ENCODE peak calls at places on chromosome 10, in eight cellular contexts. One of them, this sample, is unnamed.

GRCh38 chr10:112115781-112116385 is 67.7 kb downstream of the GPAM start:
- DNase-seq in lower leg skin: no peak
- DNase-seq in astrocyte of the spinal cord: no peak
- DNase-seq in GM13977: peak
- DNase-seq in AG10803: peak
- DNase-seq in brain microvascular endothelial cell: peak
- DNase-seq in BE2C: peak
- DNase-seq in endothelial cell: peak
- DNase-seq in this sample: peak

GRCh38 chr10:84156768-84157167 is 16.8 kb upstream of the GPR15LG start:
- DNase-seq in AG10803: peak
- DNase-seq in lower leg skin: no peak
- DNase-seq in astrocyte of the spinal cord: no peak
- DNase-seq in GM13977: no peak
- DNase-seq in BE2C: peak
- DNase-seq in endothelial cell: no peak
- DNase-seq in brain microvascular endothelial cell: no peak
- DNase-seq in this sample: peak

GRCh38 chr10:12915637-12916168 is 85.8 kb downstream of the CCDC3 start:
- DNase-seq in AG10803: no peak
- DNase-seq in endothelial cell: no peak
- DNase-seq in lower leg skin: no peak
- DNase-seq in astrocyte of the spinal cord: no peak
- DNase-seq in brain microvascular endothelial cell: no peak
- DNase-seq in BE2C: no peak
- DNase-seq in GM13977: no peak
- DNase-seq in this sample: no peak

GRCh38 chr10:19654576-19654975 is 161.7 kb upstream of the PLXDC2 start:
- DNase-seq in endothelial cell: no peak
- DNase-seq in lower leg skin: no peak
- DNase-seq in GM13977: no peak
- DNase-seq in astrocyte of the spinal cord: peak
- DNase-seq in brain microvascular endothelial cell: peak
- DNase-seq in BE2C: no peak
- DNase-seq in AG10803: peak
- DNase-seq in this sample: peak

GRCh38 chr10:21860718-21861117 is 142.8 kb downstream of the DNAJC1 start:
- DNase-seq in AG10803: peak
- DNase-seq in lower leg skin: no peak
- DNase-seq in GM13977: no peak
- DNase-seq in astrocyte of the spinal cord: peak
- DNase-seq in endothelial cell: no peak
- DNase-seq in brain microvascular endothelial cell: no peak
- DNase-seq in BE2C: no peak
- DNase-seq in this sample: peak

GRCh38 chr10:75599875-75600648 is 168.6 kb downstream of the LRMDA start:
- DNase-seq in BE2C: no peak
- DNase-seq in AG10803: no peak
- DNase-seq in GM13977: no peak
- DNase-seq in endothelial cell: no peak
- DNase-seq in brain microvascular endothelial cell: no peak
- DNase-seq in astrocyte of the spinal cord: no peak
- DNase-seq in lower leg skin: no peak
- DNase-seq in this sample: no peak

GRCh38 chr10:19917756-19918478 is 101.7 kb downstream of the PLXDC2 start:
- DNase-seq in BE2C: no peak
- DNase-seq in astrocyte of the spinal cord: peak
- DNase-seq in GM13977: no peak
- DNase-seq in brain microvascular endothelial cell: no peak
- DNase-seq in AG10803: no peak
- DNase-seq in lower leg skin: no peak
- DNase-seq in endothelial cell: no peak
- DNase-seq in this sample: no peak

GRCh38 chr10:116783011-116783655 is 40.8 kb upstream of the HSPA12A start:
- DNase-seq in astrocyte of the spinal cord: no peak
- DNase-seq in lower leg skin: no peak
- DNase-seq in brain microvascular endothelial cell: no peak
- DNase-seq in endothelial cell: no peak
- DNase-seq in AG10803: peak
- DNase-seq in BE2C: no peak
- DNase-seq in GM13977: no peak
- DNase-seq in this sample: peak

GRCh38 chr10:109956454-109957091 is 33.3 kb upstream of the XPNPEP1 start:
- DNase-seq in BE2C: peak
- DNase-seq in GM13977: peak
- DNase-seq in astrocyte of the spinal cord: peak
- DNase-seq in brain microvascular endothelial cell: peak
- DNase-seq in AG10803: peak
- DNase-seq in lower leg skin: no peak
- DNase-seq in endothelial cell: peak
- DNase-seq in this sample: peak

GRCh38 chr10:76523215-76523614 is 1091.8 kb downstream of the LRMDA start:
- DNase-seq in GM13977: no peak
- DNase-seq in lower leg skin: no peak
- DNase-seq in brain microvascular endothelial cell: no peak
- DNase-seq in astrocyte of the spinal cord: no peak
- DNase-seq in BE2C: no peak
- DNase-seq in endothelial cell: no peak
- DNase-seq in AG10803: no peak
- DNase-seq in this sample: peak

GRCh38 chr10:96292971-96293909 is 11.0 kb upstream of the DNTT start:
- DNase-seq in astrocyte of the spinal cord: peak
- DNase-seq in endothelial cell: peak
- DNase-seq in brain microvascular endothelial cell: peak
- DNase-seq in lower leg skin: no peak
- DNase-seq in GM13977: peak
- DNase-seq in BE2C: no peak
- DNase-seq in AG10803: peak
- DNase-seq in this sample: peak

GRCh38 chr10:34290412-34291082 is 524.5 kb downstream of the PARD3 start:
- DNase-seq in GM13977: no peak
- DNase-seq in endothelial cell: no peak
- DNase-seq in astrocyte of the spinal cord: peak
- DNase-seq in AG10803: peak
- DNase-seq in lower leg skin: peak
- DNase-seq in BE2C: no peak
- DNase-seq in brain microvascular endothelial cell: peak
- DNase-seq in this sample: peak

GRCh38 chr10:132186488-132187413 is at the start of gene DPYSL4:
- DNase-seq in AG10803: peak
- DNase-seq in endothelial cell: no peak
- DNase-seq in BE2C: no peak
- DNase-seq in GM13977: peak
- DNase-seq in lower leg skin: no peak
- DNase-seq in brain microvascular endothelial cell: no peak
- DNase-seq in astrocyte of the spinal cord: no peak
- DNase-seq in this sample: peak

GRCh38 chr10:132187421-132188138 is 832 bp downstream of the DPYSL4 start:
- DNase-seq in AG10803: no peak
- DNase-seq in GM13977: no peak
- DNase-seq in lower leg skin: no peak
- DNase-seq in brain microvascular endothelial cell: no peak
- DNase-seq in astrocyte of the spinal cord: no peak
- DNase-seq in BE2C: no peak
- DNase-seq in endothelial cell: peak
- DNase-seq in this sample: no peak

GRCh38 chr10:132189016-132189415 is 2.3 kb downstream of the DPYSL4 start:
- DNase-seq in AG10803: no peak
- DNase-seq in BE2C: no peak
- DNase-seq in lower leg skin: no peak
- DNase-seq in endothelial cell: no peak
- DNase-seq in astrocyte of the spinal cord: no peak
- DNase-seq in GM13977: no peak
- DNase-seq in brain microvascular endothelial cell: no peak
- DNase-seq in this sample: no peak

GRCh38 chr10:132189810-132190422 is 3.2 kb downstream of the DPYSL4 start:
- DNase-seq in brain microvascular endothelial cell: no peak
- DNase-seq in endothelial cell: no peak
- DNase-seq in astrocyte of the spinal cord: no peak
- DNase-seq in AG10803: no peak
- DNase-seq in BE2C: peak
- DNase-seq in lower leg skin: no peak
- DNase-seq in GM13977: no peak
- DNase-seq in this sample: no peak

GRCh38 chr10:132188331-132188730 is 1.6 kb downstream of the DPYSL4 start:
- DNase-seq in brain microvascular endothelial cell: no peak
- DNase-seq in endothelial cell: no peak
- DNase-seq in GM13977: no peak
- DNase-seq in BE2C: no peak
- DNase-seq in astrocyte of the spinal cord: no peak
- DNase-seq in AG10803: no peak
- DNase-seq in lower leg skin: no peak
- DNase-seq in this sample: no peak
- TF ChIP-seq CTCF in brain microvascular endothelial cell: no peak
- TF ChIP-seq CTCF in endothelial cell: no peak
- TF ChIP-seq CTCF in GM13977: no peak
- TF ChIP-seq CTCF in BE2C: no peak
- TF ChIP-seq CTCF in astrocyte of the spinal cord: no peak
- TF ChIP-seq CTCF in AG10803: no peak
- TF ChIP-seq CTCF in lower leg skin: no peak
- TF ChIP-seq CTCF in this sample: no peak

GRCh38 chr10:132001238-132001977 is 19.7 kb upstream of the BNIP3 start:
- DNase-seq in lower leg skin: no peak
- DNase-seq in endothelial cell: no peak
- DNase-seq in BE2C: peak
- DNase-seq in astrocyte of the spinal cord: peak
- DNase-seq in brain microvascular endothelial cell: no peak
- DNase-seq in GM13977: no peak
- DNase-seq in AG10803: peak
- DNase-seq in this sample: peak
- TF ChIP-seq CTCF in lower leg skin: no peak
- TF ChIP-seq CTCF in endothelial cell: no peak
- TF ChIP-seq CTCF in BE2C: peak
- TF ChIP-seq CTCF in astrocyte of the spinal cord: no peak
- TF ChIP-seq CTCF in brain microvascular endothelial cell: no peak
- TF ChIP-seq CTCF in GM13977: no peak
- TF ChIP-seq CTCF in AG10803: no peak
- TF ChIP-seq CTCF in this sample: peak

DNA sequence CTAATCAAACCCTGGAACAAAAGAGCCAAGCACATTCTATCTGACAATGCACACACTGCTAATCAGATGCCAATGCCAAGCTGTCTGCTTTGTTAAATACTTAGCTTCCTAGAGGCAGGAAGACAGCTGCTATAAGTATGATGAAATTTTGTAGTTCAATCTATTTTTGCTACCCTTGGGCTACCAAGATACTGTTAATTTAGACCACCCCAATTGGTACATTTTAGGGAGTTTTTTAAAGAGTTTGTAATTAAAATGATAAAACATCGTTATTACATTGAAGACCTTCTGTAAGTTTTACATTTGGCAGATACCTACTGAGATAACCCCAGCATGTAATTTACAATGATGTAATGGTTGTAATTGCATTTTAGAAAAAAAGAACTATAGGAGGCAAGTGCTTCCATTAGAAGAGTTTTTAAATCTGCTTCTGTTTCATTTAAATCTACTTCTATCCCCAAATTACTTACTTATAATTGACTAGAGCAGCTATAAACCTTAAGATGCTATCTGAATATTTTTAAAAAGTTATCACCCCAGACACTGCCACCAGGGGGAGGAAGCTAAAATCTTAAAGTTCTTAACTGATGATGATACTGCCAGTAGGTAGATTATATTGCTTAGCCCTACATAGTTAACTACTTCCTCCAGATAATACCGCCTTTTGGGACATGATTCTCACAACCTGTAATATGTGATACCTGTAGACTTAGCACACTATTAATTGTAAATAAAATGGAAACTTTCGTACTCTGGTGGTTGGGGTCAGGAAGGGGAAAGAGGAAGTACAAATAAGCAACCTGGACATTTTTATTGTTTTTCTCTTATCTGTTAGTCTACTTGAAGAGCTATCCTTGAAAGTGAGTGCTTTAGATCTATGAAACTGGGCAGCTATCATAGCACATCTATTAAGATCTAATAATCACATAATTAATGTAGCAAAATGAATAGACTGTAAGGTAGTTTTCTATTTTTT is 268.8 kb downstream of the ADK start:
- DNase-seq in AG10803: peak
- DNase-seq in lower leg skin: no peak
- DNase-seq in astrocyte of the spinal cord: peak
- DNase-seq in GM13977: peak
- DNase-seq in endothelial cell: peak
- DNase-seq in brain microvascular endothelial cell: peak
- DNase-seq in BE2C: peak
- DNase-seq in this sample: peak
- TF ChIP-seq CTCF in AG10803: peak
- TF ChIP-seq CTCF in lower leg skin: no peak
- TF ChIP-seq CTCF in astrocyte of the spinal cord: peak
- TF ChIP-seq CTCF in GM13977: peak
- TF ChIP-seq CTCF in endothelial cell: peak
- TF ChIP-seq CTCF in brain microvascular endothelial cell: peak
- TF ChIP-seq CTCF in BE2C: peak
- TF ChIP-seq CTCF in this sample: peak

GRCh38 chr10:11482306-11482705 is 129.1 kb downstream of the USP6NL start:
- DNase-seq in astrocyte of the spinal cord: no peak
- DNase-seq in endothelial cell: no peak
- DNase-seq in GM13977: no peak
- DNase-seq in AG10803: no peak
- DNase-seq in brain microvascular endothelial cell: no peak
- DNase-seq in BE2C: no peak
- DNase-seq in lower leg skin: no peak
- DNase-seq in this sample: no peak
- TF ChIP-seq CTCF in astrocyte of the spinal cord: no peak
- TF ChIP-seq CTCF in endothelial cell: peak
- TF ChIP-seq CTCF in GM13977: no peak
- TF ChIP-seq CTCF in AG10803: no peak
- TF ChIP-seq CTCF in brain microvascular endothelial cell: no peak
- TF ChIP-seq CTCF in BE2C: no peak
- TF ChIP-seq CTCF in lower leg skin: no peak
- TF ChIP-seq CTCF in this sample: no peak

DNA sequence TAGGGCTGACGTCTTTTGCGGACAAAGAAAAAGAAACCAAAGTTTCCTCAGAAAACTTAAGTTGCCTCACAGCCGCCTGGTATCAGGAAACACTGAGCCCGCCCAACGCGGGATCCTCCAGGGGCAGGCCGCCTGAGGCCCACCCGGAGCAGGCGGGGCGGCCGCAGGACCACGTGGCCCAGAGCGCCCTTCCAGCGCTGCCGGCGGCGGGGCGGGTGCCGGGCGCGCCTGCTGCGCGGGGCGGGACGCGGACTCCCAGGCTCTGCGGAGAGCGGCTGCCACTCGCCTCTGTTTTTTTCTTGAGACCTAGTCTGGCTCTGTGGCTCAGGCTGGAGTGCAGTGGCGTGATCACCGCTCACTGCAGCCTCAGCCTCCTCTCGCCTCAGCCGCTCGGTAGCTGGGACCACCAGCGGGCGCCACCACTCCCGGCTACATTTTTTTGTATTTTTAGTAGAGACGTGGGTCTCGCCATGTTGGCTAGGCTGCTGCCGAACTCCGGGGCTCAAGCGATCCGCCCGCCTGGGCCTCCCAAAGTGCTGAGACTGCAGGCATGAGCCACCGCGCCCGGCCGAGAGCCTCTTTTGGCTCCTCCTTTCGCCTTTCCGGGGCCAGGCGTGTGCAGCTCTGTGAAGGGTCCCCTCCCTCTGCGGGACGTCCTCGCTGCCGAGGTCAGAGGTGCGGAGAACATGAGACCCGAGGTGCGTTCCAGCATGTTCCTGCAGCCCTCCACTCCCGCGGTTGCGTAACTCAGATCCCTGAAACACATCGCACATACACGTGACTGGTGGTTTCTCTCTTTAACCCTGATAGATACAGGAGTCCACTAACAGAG is 11.6 kb upstream of the HNRNPF start:
- DNase-seq in astrocyte of the spinal cord: peak
- DNase-seq in lower leg skin: peak
- DNase-seq in GM13977: peak
- DNase-seq in brain microvascular endothelial cell: peak
- DNase-seq in AG10803: peak
- DNase-seq in BE2C: peak
- DNase-seq in endothelial cell: peak
- DNase-seq in this sample: peak
- TF ChIP-seq CTCF in astrocyte of the spinal cord: peak
- TF ChIP-seq CTCF in lower leg skin: no peak
- TF ChIP-seq CTCF in GM13977: peak
- TF ChIP-seq CTCF in brain microvascular endothelial cell: peak
- TF ChIP-seq CTCF in AG10803: peak
- TF ChIP-seq CTCF in BE2C: peak
- TF ChIP-seq CTCF in endothelial cell: no peak
- TF ChIP-seq CTCF in this sample: no peak